ENCODE peak calls at places on chromosomes 3 and 15, in five cellular contexts. One of them, this sample, is unnamed.

GRCh38 chr3:53773586-53774368 is 72.4 kb downstream of the CHDH start:
- DNase-seq in HepG2: no peak
- DNase-seq in GM12878: peak
- DNase-seq in K562: no peak
- DNase-seq in A549: no peak
- DNase-seq in this sample: no peak

GRCh38 chr15:80804970-80805495 is 25.9 kb downstream of the CEMIP start:
- DNase-seq in HepG2: peak
- DNase-seq in GM12878: no peak
- DNase-seq in K562: no peak
- DNase-seq in A549: no peak
- DNase-seq in this sample: peak

GRCh38 chr3:15148614-15149013 is 49.7 kb upstream of the RBSN start:
- DNase-seq in HepG2: peak
- DNase-seq in GM12878: no peak
- DNase-seq in K562: peak
- DNase-seq in A549: peak
- DNase-seq in this sample: peak

GRCh38 chr3:151976211-151977050 is 103.0 kb downstream of the SUCNR1 start:
- DNase-seq in HepG2: peak
- DNase-seq in GM12878: no peak
- DNase-seq in K562: peak
- DNase-seq in A549: peak
- DNase-seq in this sample: no peak

GRCh38 chr3:98433764-98434163 is 29.2 kb upstream of the OR5K1 start:
- DNase-seq in HepG2: no peak
- DNase-seq in GM12878: no peak
- DNase-seq in K562: no peak
- DNase-seq in A549: no peak
- DNase-seq in this sample: no peak

GRCh38 chr3:70298385-70298784 is 14.1 kb downstream of the MDFIC2 start:
- DNase-seq in HepG2: no peak
- DNase-seq in GM12878: no peak
- DNase-seq in K562: no peak
- DNase-seq in A549: no peak
- DNase-seq in this sample: no peak

GRCh38 chr15:25780479-25781255 is 82.5 kb downstream of the ATP10A start:
- DNase-seq in HepG2: no peak
- DNase-seq in GM12878: no peak
- DNase-seq in K562: no peak
- DNase-seq in A549: no peak
- DNase-seq in this sample: no peak

GRCh38 chr15:95162967-95163531 is 931.7 kb downstream of the MCTP2 start:
- DNase-seq in HepG2: no peak
- DNase-seq in GM12878: no peak
- DNase-seq in K562: no peak
- DNase-seq in A549: no peak
- DNase-seq in this sample: no peak

GRCh38 chr15:74174216-74174965 is 881 bp downstream of the ISLR start:
- DNase-seq in HepG2: no peak
- DNase-seq in GM12878: no peak
- DNase-seq in K562: no peak
- DNase-seq in A549: no peak
- DNase-seq in this sample: no peak

GRCh38 chr3:128486692-128487537 is 6.1 kb downstream of the GATA2 start:
- DNase-seq in HepG2: no peak
- DNase-seq in GM12878: no peak
- DNase-seq in K562: peak
- DNase-seq in A549: no peak
- DNase-seq in this sample: peak

GRCh38 chr15:55791576-55792400 is 48.8 kb upstream of the PRTG start:
- DNase-seq in HepG2: no peak
- DNase-seq in GM12878: no peak
- DNase-seq in K562: no peak
- DNase-seq in A549: no peak
- DNase-seq in this sample: no peak

GRCh38 chr15:70029297-70029701 is 68.4 kb downstream of the TLE3 start:
- DNase-seq in HepG2: no peak
- DNase-seq in GM12878: no peak
- DNase-seq in K562: no peak
- DNase-seq in A549: no peak
- DNase-seq in this sample: no peak

GRCh38 chr3:113222412-113223086 is 11.2 kb downstream of the BOC start:
- DNase-seq in HepG2: no peak
- DNase-seq in GM12878: no peak
- DNase-seq in K562: no peak
- DNase-seq in A549: no peak
- DNase-seq in this sample: no peak

GRCh38 chr15:62212746-62213145 is 47.7 kb upstream of the C2CD4B start:
- DNase-seq in HepG2: no peak
- DNase-seq in GM12878: no peak
- DNase-seq in K562: no peak
- DNase-seq in A549: no peak
- DNase-seq in this sample: no peak

GRCh38 chr3:135762188-135762853 is 203.2 kb upstream of the PPP2R3A start:
- DNase-seq in HepG2: no peak
- DNase-seq in GM12878: no peak
- DNase-seq in K562: peak
- DNase-seq in A549: no peak
- DNase-seq in this sample: peak
- TF ChIP-seq JUNB in HepG2: no peak
- TF ChIP-seq JUNB in GM12878: no peak
- TF ChIP-seq JUNB in K562: no peak
- TF ChIP-seq JUNB in A549: no peak
- TF ChIP-seq JUNB in this sample: no peak

GRCh38 chr3:142285057-142285666 is 59.8 kb upstream of the GK5 start:
- DNase-seq in HepG2: no peak
- DNase-seq in GM12878: no peak
- DNase-seq in K562: peak
- DNase-seq in A549: no peak
- DNase-seq in this sample: no peak

GRCh38 chr3:142282503-142282902 is 57.1 kb upstream of the GK5 start:
- DNase-seq in HepG2: no peak
- DNase-seq in GM12878: no peak
- DNase-seq in K562: no peak
- DNase-seq in A549: no peak
- DNase-seq in this sample: no peak

GRCh38 chr3:142288032-142288638 is 62.8 kb upstream of the GK5 start:
- DNase-seq in HepG2: no peak
- DNase-seq in GM12878: no peak
- DNase-seq in K562: no peak
- DNase-seq in A549: no peak
- DNase-seq in this sample: peak
- H3K4me3 ChIP-seq in HepG2: no peak
- H3K4me3 ChIP-seq in GM12878: no peak
- H3K4me3 ChIP-seq in K562: no peak
- H3K4me3 ChIP-seq in A549: no peak
- H3K4me3 ChIP-seq in this sample: no peak

GRCh38 chr15:49273734-49274318 is 103.8 kb downstream of the GALK2 start:
- DNase-seq in HepG2: no peak
- DNase-seq in GM12878: no peak
- DNase-seq in K562: no peak
- DNase-seq in A549: no peak
- DNase-seq in this sample: no peak

GRCh38 chr15:49265911-49266310 is 95.9 kb downstream of the GALK2 start:
- DNase-seq in HepG2: no peak
- DNase-seq in GM12878: no peak
- DNase-seq in K562: no peak
- DNase-seq in A549: no peak
- DNase-seq in this sample: no peak

GRCh38 chr15:49270541-49271421 is 100.7 kb downstream of the GALK2 start:
- DNase-seq in HepG2: no peak
- DNase-seq in GM12878: no peak
- DNase-seq in K562: no peak
- DNase-seq in A549: no peak
- DNase-seq in this sample: peak
- TF ChIP-seq JUNB in HepG2: no peak
- TF ChIP-seq JUNB in GM12878: no peak
- TF ChIP-seq JUNB in K562: no peak
- TF ChIP-seq JUNB in A549: no peak
- TF ChIP-seq JUNB in this sample: no peak

GRCh38 chr3:143122608-143123352 is 3.2 kb downstream of the CHST2 start:
- DNase-seq in HepG2: no peak
- DNase-seq in GM12878: no peak
- DNase-seq in K562: peak
- DNase-seq in A549: no peak
- DNase-seq in this sample: no peak

GRCh38 chr3:143122089-143122430 is 2.5 kb downstream of the CHST2 start:
- DNase-seq in HepG2: no peak
- DNase-seq in GM12878: no peak
- DNase-seq in K562: no peak
- DNase-seq in A549: no peak
- DNase-seq in this sample: no peak

GRCh38 chr3:143119974-143120715 is 574 bp downstream of the CHST2 start:
- DNase-seq in HepG2: no peak
- DNase-seq in GM12878: no peak
- DNase-seq in K562: peak
- DNase-seq in A549: peak
- DNase-seq in this sample: peak

GRCh38 chr3:143120716-143121239 is 1.2 kb downstream of the CHST2 start:
- DNase-seq in HepG2: no peak
- DNase-seq in GM12878: no peak
- DNase-seq in K562: peak
- DNase-seq in A549: peak
- DNase-seq in this sample: peak

GRCh38 chr3:143121240-143122088 is 1.9 kb downstream of the CHST2 start:
- DNase-seq in HepG2: no peak
- DNase-seq in GM12878: no peak
- DNase-seq in K562: peak
- DNase-seq in A549: peak
- DNase-seq in this sample: peak
- H3K4me3 ChIP-seq in HepG2: no peak
- H3K4me3 ChIP-seq in GM12878: peak
- H3K4me3 ChIP-seq in K562: peak
- H3K4me3 ChIP-seq in A549: peak
- H3K4me3 ChIP-seq in this sample: peak

DNA sequence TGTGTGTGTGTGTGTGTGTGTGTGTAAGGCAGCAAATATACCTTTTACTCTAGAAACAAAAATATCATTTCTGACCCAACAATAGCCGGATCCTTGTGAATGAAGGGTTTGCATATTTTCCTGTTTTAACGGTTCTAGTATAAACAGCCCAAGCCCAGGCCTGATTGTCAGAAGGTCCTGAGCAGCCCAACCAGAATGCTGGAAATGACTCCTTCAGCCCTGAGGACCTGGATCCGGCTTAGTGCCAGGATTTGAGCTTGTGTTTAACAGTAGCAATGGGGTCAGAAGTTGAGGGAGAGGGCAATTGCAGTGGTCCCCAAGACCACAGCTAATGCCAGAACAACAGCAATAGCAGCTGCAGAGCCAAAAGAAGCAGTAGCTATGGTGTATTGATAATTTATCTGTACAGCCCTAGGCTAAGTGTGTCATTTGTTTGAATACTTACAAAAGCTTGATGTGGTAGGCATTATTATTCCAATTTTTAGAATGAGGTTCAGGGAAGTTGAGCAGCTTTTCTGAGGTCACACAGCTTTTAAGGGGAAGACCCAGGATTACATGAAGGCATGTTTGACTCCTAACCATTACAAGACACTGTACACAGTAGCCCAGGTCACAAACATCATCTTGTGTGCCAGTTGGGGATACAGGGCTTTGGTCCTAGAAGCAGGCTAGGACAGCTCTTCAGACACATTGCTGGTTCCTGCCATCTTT is 12.8 kb downstream of the FOXL2 start:
- DNase-seq in HepG2: no peak
- DNase-seq in GM12878: no peak
- DNase-seq in K562: no peak
- DNase-seq in A549: no peak
- DNase-seq in this sample: no peak
- TF ChIP-seq JUNB in HepG2: no peak
- TF ChIP-seq JUNB in GM12878: no peak
- TF ChIP-seq JUNB in K562: no peak
- TF ChIP-seq JUNB in A549: no peak
- TF ChIP-seq JUNB in this sample: no peak

GRCh38 chr3:175656451-175656850 is 797.3 kb downstream of the NAALADL2 start:
- DNase-seq in HepG2: no peak
- DNase-seq in GM12878: no peak
- DNase-seq in K562: no peak
- DNase-seq in A549: no peak
- DNase-seq in this sample: no peak

GRCh38 chr3:175648939-175649338 is 789.8 kb downstream of the NAALADL2 start:
- DNase-seq in HepG2: no peak
- DNase-seq in GM12878: no peak
- DNase-seq in K562: no peak
- DNase-seq in A549: no peak
- DNase-seq in this sample: no peak

GRCh38 chr3:175655366-175655765 is 796.2 kb downstream of the NAALADL2 start:
- DNase-seq in HepG2: no peak
- DNase-seq in GM12878: no peak
- DNase-seq in K562: no peak
- DNase-seq in A549: no peak
- DNase-seq in this sample: no peak

GRCh38 chr3:175646865-175647264 is 787.7 kb downstream of the NAALADL2 start:
- DNase-seq in HepG2: no peak
- DNase-seq in GM12878: no peak
- DNase-seq in K562: no peak
- DNase-seq in A549: no peak
- DNase-seq in this sample: no peak

GRCh38 chr3:175651716-175652115 is 792.6 kb downstream of the NAALADL2 start:
- DNase-seq in HepG2: no peak
- DNase-seq in GM12878: no peak
- DNase-seq in K562: no peak
- DNase-seq in A549: no peak
- DNase-seq in this sample: no peak
- H3K4me3 ChIP-seq in HepG2: no peak
- H3K4me3 ChIP-seq in GM12878: no peak
- H3K4me3 ChIP-seq in K562: no peak
- H3K4me3 ChIP-seq in A549: no peak
- H3K4me3 ChIP-seq in this sample: no peak

GRCh38 chr3:169285057-169285990 is 378.2 kb downstream of the MECOM start:
- DNase-seq in HepG2: no peak
- DNase-seq in GM12878: no peak
- DNase-seq in K562: no peak
- DNase-seq in A549: no peak
- DNase-seq in this sample: no peak

GRCh38 chr3:169283902-169284451 is 379.5 kb downstream of the MECOM start:
- DNase-seq in HepG2: no peak
- DNase-seq in GM12878: no peak
- DNase-seq in K562: no peak
- DNase-seq in A549: no peak
- DNase-seq in this sample: no peak

GRCh38 chr3:169286992-169287391 is 376.5 kb downstream of the MECOM start:
- DNase-seq in HepG2: no peak
- DNase-seq in GM12878: no peak
- DNase-seq in K562: no peak
- DNase-seq in A549: no peak
- DNase-seq in this sample: no peak

GRCh38 chr3:169288548-169288947 is 375.0 kb downstream of the MECOM start:
- DNase-seq in HepG2: no peak
- DNase-seq in GM12878: no peak
- DNase-seq in K562: no peak
- DNase-seq in A549: no peak
- DNase-seq in this sample: no peak

DNA sequence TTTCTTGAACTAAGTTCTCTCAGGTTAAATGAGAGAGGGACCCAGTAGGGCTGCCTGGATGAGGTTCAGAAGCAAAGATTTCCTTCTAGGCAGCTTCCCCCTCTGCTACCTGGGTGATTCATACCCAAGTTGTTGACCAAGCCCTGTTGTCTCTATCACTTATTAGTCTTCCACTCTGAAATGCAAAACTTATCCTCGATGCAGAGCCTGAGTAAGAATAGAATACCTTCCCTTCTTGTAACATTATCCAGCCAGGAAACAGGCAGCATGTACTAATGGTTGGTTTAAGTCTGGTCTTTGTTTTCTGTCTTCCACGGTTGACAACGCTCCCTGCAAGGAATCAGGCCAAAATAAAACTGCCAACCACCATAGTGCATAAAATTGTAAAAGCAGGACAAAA is 377.3 kb downstream of the MECOM start:
- DNase-seq in HepG2: no peak
- DNase-seq in GM12878: no peak
- DNase-seq in K562: no peak
- DNase-seq in A549: no peak
- DNase-seq in this sample: no peak
- TF ChIP-seq JUNB in HepG2: no peak
- TF ChIP-seq JUNB in GM12878: no peak
- TF ChIP-seq JUNB in K562: no peak
- TF ChIP-seq JUNB in A549: no peak
- TF ChIP-seq JUNB in this sample: no peak